ENCODE peak calls at places on chromosomes 4 and X, in ten cellular contexts. One of them, this sample, is unnamed.

GRCh38 chr4:121696641-121697461 is at the start of gene ANXA5:
- DNase-seq in CD8-positive, alpha-beta memory T cell: peak
- DNase-seq in left colon: peak
- DNase-seq in GM13976: peak
- DNase-seq in naive thymus-derived CD8-positive, alpha-beta T cell: peak
- DNase-seq in pons: peak
- DNase-seq in Caco-2: peak
- DNase-seq in stimulated activated CD8-positive, alpha-beta memory T cell treated with anti-CD3 and anti-CD28 coated beads, Interleukin-7, amount 100 ng/mL, for 1 hour: peak
- DNase-seq in kidney glomerular epithelial cell: peak
- DNase-seq in Right ventricle myocardium inferior: peak
- DNase-seq in this sample: peak

GRCh38 chrX:37921758-37922157 is 74.4 kb upstream of the DYNLT3 start:
- DNase-seq in CD8-positive, alpha-beta memory T cell: no peak
- DNase-seq in left colon: no peak
- DNase-seq in GM13976: no peak
- DNase-seq in naive thymus-derived CD8-positive, alpha-beta T cell: no peak
- DNase-seq in pons: no peak
- DNase-seq in Caco-2: no peak
- DNase-seq in stimulated activated CD8-positive, alpha-beta memory T cell treated with anti-CD3 and anti-CD28 coated beads, Interleukin-7, amount 100 ng/mL, for 1 hour: no peak
- DNase-seq in kidney glomerular epithelial cell: peak
- DNase-seq in Right ventricle myocardium inferior: no peak
- DNase-seq in this sample: no peak

GRCh38 chrX:11597479-11597878 is 68.2 kb downstream of the ARHGAP6 start:
- DNase-seq in CD8-positive, alpha-beta memory T cell: no peak
- DNase-seq in left colon: no peak
- DNase-seq in GM13976: no peak
- DNase-seq in naive thymus-derived CD8-positive, alpha-beta T cell: no peak
- DNase-seq in pons: no peak
- DNase-seq in Caco-2: no peak
- DNase-seq in stimulated activated CD8-positive, alpha-beta memory T cell treated with anti-CD3 and anti-CD28 coated beads, Interleukin-7, amount 100 ng/mL, for 1 hour: no peak
- DNase-seq in kidney glomerular epithelial cell: no peak
- DNase-seq in Right ventricle myocardium inferior: no peak
- DNase-seq in this sample: no peak

GRCh38 chrX:96432647-96433046 is 252.0 kb upstream of the DIAPH2 start:
- DNase-seq in CD8-positive, alpha-beta memory T cell: no peak
- DNase-seq in left colon: no peak
- DNase-seq in GM13976: no peak
- DNase-seq in naive thymus-derived CD8-positive, alpha-beta T cell: no peak
- DNase-seq in pons: no peak
- DNase-seq in Caco-2: no peak
- DNase-seq in stimulated activated CD8-positive, alpha-beta memory T cell treated with anti-CD3 and anti-CD28 coated beads, Interleukin-7, amount 100 ng/mL, for 1 hour: no peak
- DNase-seq in kidney glomerular epithelial cell: no peak
- DNase-seq in Right ventricle myocardium inferior: no peak
- DNase-seq in this sample: no peak

GRCh38 chrX:31854716-31855115 is 782.9 kb upstream of the FTHL17 start:
- DNase-seq in CD8-positive, alpha-beta memory T cell: no peak
- DNase-seq in left colon: no peak
- DNase-seq in GM13976: no peak
- DNase-seq in naive thymus-derived CD8-positive, alpha-beta T cell: no peak
- DNase-seq in pons: no peak
- DNase-seq in Caco-2: no peak
- DNase-seq in stimulated activated CD8-positive, alpha-beta memory T cell treated with anti-CD3 and anti-CD28 coated beads, Interleukin-7, amount 100 ng/mL, for 1 hour: no peak
- DNase-seq in kidney glomerular epithelial cell: no peak
- DNase-seq in Right ventricle myocardium inferior: no peak
- DNase-seq in this sample: no peak

GRCh38 chrX:104659037-104659744 is 93.2 kb downstream of the IL1RAPL2 start:
- DNase-seq in CD8-positive, alpha-beta memory T cell: no peak
- DNase-seq in left colon: no peak
- DNase-seq in GM13976: no peak
- DNase-seq in naive thymus-derived CD8-positive, alpha-beta T cell: no peak
- DNase-seq in pons: no peak
- DNase-seq in Caco-2: no peak
- DNase-seq in stimulated activated CD8-positive, alpha-beta memory T cell treated with anti-CD3 and anti-CD28 coated beads, Interleukin-7, amount 100 ng/mL, for 1 hour: no peak
- DNase-seq in kidney glomerular epithelial cell: no peak
- DNase-seq in Right ventricle myocardium inferior: peak
- DNase-seq in this sample: no peak

GRCh38 chrX:53669258-53669657 is 17.3 kb downstream of the HUWE1 start:
- DNase-seq in CD8-positive, alpha-beta memory T cell: no peak
- DNase-seq in left colon: no peak
- DNase-seq in GM13976: no peak
- DNase-seq in naive thymus-derived CD8-positive, alpha-beta T cell: no peak
- DNase-seq in pons: no peak
- DNase-seq in Caco-2: no peak
- DNase-seq in stimulated activated CD8-positive, alpha-beta memory T cell treated with anti-CD3 and anti-CD28 coated beads, Interleukin-7, amount 100 ng/mL, for 1 hour: no peak
- DNase-seq in kidney glomerular epithelial cell: no peak
- DNase-seq in Right ventricle myocardium inferior: no peak
- DNase-seq in this sample: no peak

GRCh38 chr4:156109943-156110925 is 156.6 kb upstream of the CTSO start:
- DNase-seq in CD8-positive, alpha-beta memory T cell: no peak
- DNase-seq in left colon: peak
- DNase-seq in GM13976: no peak
- DNase-seq in naive thymus-derived CD8-positive, alpha-beta T cell: no peak
- DNase-seq in pons: no peak
- DNase-seq in Caco-2: no peak
- DNase-seq in stimulated activated CD8-positive, alpha-beta memory T cell treated with anti-CD3 and anti-CD28 coated beads, Interleukin-7, amount 100 ng/mL, for 1 hour: no peak
- DNase-seq in kidney glomerular epithelial cell: no peak
- DNase-seq in Right ventricle myocardium inferior: no peak
- DNase-seq in this sample: no peak

GRCh38 chrX:38192007-38192625 is 28.6 kb downstream of the SRPX start:
- DNase-seq in CD8-positive, alpha-beta memory T cell: no peak
- DNase-seq in left colon: no peak
- DNase-seq in GM13976: no peak
- DNase-seq in naive thymus-derived CD8-positive, alpha-beta T cell: no peak
- DNase-seq in pons: peak
- DNase-seq in Caco-2: no peak
- DNase-seq in stimulated activated CD8-positive, alpha-beta memory T cell treated with anti-CD3 and anti-CD28 coated beads, Interleukin-7, amount 100 ng/mL, for 1 hour: no peak
- DNase-seq in kidney glomerular epithelial cell: no peak
- DNase-seq in Right ventricle myocardium inferior: peak
- DNase-seq in this sample: no peak

GRCh38 chr4:147794787-147795413 is 63.0 kb downstream of the ARHGAP10 start:
- DNase-seq in CD8-positive, alpha-beta memory T cell: no peak
- DNase-seq in left colon: no peak
- DNase-seq in GM13976: no peak
- DNase-seq in naive thymus-derived CD8-positive, alpha-beta T cell: no peak
- DNase-seq in pons: no peak
- DNase-seq in Caco-2: no peak
- DNase-seq in stimulated activated CD8-positive, alpha-beta memory T cell treated with anti-CD3 and anti-CD28 coated beads, Interleukin-7, amount 100 ng/mL, for 1 hour: no peak
- DNase-seq in kidney glomerular epithelial cell: no peak
- DNase-seq in Right ventricle myocardium inferior: no peak
- DNase-seq in this sample: peak

GRCh38 chr4:145878501-145879435 is 59.9 kb downstream of the ZNF827 start:
- DNase-seq in CD8-positive, alpha-beta memory T cell: no peak
- DNase-seq in left colon: no peak
- DNase-seq in GM13976: no peak
- DNase-seq in naive thymus-derived CD8-positive, alpha-beta T cell: no peak
- DNase-seq in pons: no peak
- DNase-seq in Caco-2: no peak
- DNase-seq in stimulated activated CD8-positive, alpha-beta memory T cell treated with anti-CD3 and anti-CD28 coated beads, Interleukin-7, amount 100 ng/mL, for 1 hour: no peak
- DNase-seq in kidney glomerular epithelial cell: peak
- DNase-seq in Right ventricle myocardium inferior: no peak
- DNase-seq in this sample: no peak

GRCh38 chr4:61666248-61666647 is 466.1 kb downstream of the ADGRL3 start:
- DNase-seq in CD8-positive, alpha-beta memory T cell: no peak
- DNase-seq in left colon: no peak
- DNase-seq in GM13976: no peak
- DNase-seq in naive thymus-derived CD8-positive, alpha-beta T cell: no peak
- DNase-seq in pons: no peak
- DNase-seq in Caco-2: no peak
- DNase-seq in stimulated activated CD8-positive, alpha-beta memory T cell treated with anti-CD3 and anti-CD28 coated beads, Interleukin-7, amount 100 ng/mL, for 1 hour: no peak
- DNase-seq in kidney glomerular epithelial cell: peak
- DNase-seq in Right ventricle myocardium inferior: no peak
- DNase-seq in this sample: no peak

GRCh38 chr4:99205104-99205979 is 13.7 kb downstream of the ADH6 start:
- DNase-seq in CD8-positive, alpha-beta memory T cell: no peak
- DNase-seq in left colon: peak
- DNase-seq in GM13976: no peak
- DNase-seq in naive thymus-derived CD8-positive, alpha-beta T cell: no peak
- DNase-seq in pons: no peak
- DNase-seq in Caco-2: no peak
- DNase-seq in stimulated activated CD8-positive, alpha-beta memory T cell treated with anti-CD3 and anti-CD28 coated beads, Interleukin-7, amount 100 ng/mL, for 1 hour: no peak
- DNase-seq in kidney glomerular epithelial cell: no peak
- DNase-seq in Right ventricle myocardium inferior: no peak
- DNase-seq in this sample: no peak

GRCh38 chr4:168555437-168555836 is 58.6 kb downstream of the PALLD start:
- DNase-seq in CD8-positive, alpha-beta memory T cell: no peak
- DNase-seq in left colon: no peak
- DNase-seq in GM13976: no peak
- DNase-seq in naive thymus-derived CD8-positive, alpha-beta T cell: no peak
- DNase-seq in pons: no peak
- DNase-seq in Caco-2: no peak
- DNase-seq in stimulated activated CD8-positive, alpha-beta memory T cell treated with anti-CD3 and anti-CD28 coated beads, Interleukin-7, amount 100 ng/mL, for 1 hour: no peak
- DNase-seq in kidney glomerular epithelial cell: no peak
- DNase-seq in Right ventricle myocardium inferior: no peak
- DNase-seq in this sample: no peak

GRCh38 chr4:86653237-86653865 is 59.2 kb downstream of the PTPN13 start:
- DNase-seq in CD8-positive, alpha-beta memory T cell: no peak
- DNase-seq in left colon: no peak
- DNase-seq in GM13976: no peak
- DNase-seq in naive thymus-derived CD8-positive, alpha-beta T cell: no peak
- DNase-seq in pons: no peak
- DNase-seq in Caco-2: no peak
- DNase-seq in stimulated activated CD8-positive, alpha-beta memory T cell treated with anti-CD3 and anti-CD28 coated beads, Interleukin-7, amount 100 ng/mL, for 1 hour: no peak
- DNase-seq in kidney glomerular epithelial cell: no peak
- DNase-seq in Right ventricle myocardium inferior: no peak
- DNase-seq in this sample: no peak